ENCODE peak calls at places on chromosomes 11 and 22, in nine cellular contexts. Y is GM23338, A is spleen, B is pancreas, M is upper lobe of right lung, I is Peyer's patch, E is heart right ventricle, S is RWPE1, F is AG04450. X is an unnamed sample.

GRCh38 chr22:49703391-49703926 is 124.2 kb downstream of the BRD1 start:
- DNase-seq in F (no peak), I (no peak), Y (no peak), B (no peak), M (no peak), S (no peak), E (no peak), A (no peak), X (no peak)

GRCh38 chr11:104332110-104332509 is 168.2 kb upstream of the PDGFD start:
- DNase-seq in F (no peak), A (no peak), I (no peak), M (no peak), Y (peak), B (no peak), E (no peak), S (no peak), X (no peak)

GRCh38 chr22:46965552-46966494 is 203.4 kb downstream of the TBC1D22A start:
- DNase-seq in S (no peak), B (no peak), F (no peak), M (no peak), A (no peak), I (no peak), Y (no peak), E (no peak), X (no peak)

GRCh38 chr11:64590763-64591221 is at the start of gene SLC22A12:
- DNase-seq in E (no peak), B (no peak), F (no peak), Y (no peak), S (no peak), I (peak), M (peak), A (peak), X (no peak)

GRCh38 chr11:20873054-20873453 is 203.7 kb downstream of the NELL1 start:
- DNase-seq in S (no peak), I (no peak), F (no peak), E (no peak), A (no peak), B (no peak), M (no peak), Y (peak), X (no peak)

GRCh38 chr22:39234157-39234793 is 10.5 kb downstream of the PDGFB start:
- DNase-seq in Y (no peak), F (no peak), I (no peak), S (no peak), B (no peak), A (no peak), E (peak), M (no peak), X (no peak)

GRCh38 chr11:6410695-6411430 is 8.0 kb downstream of the APBB1 start:
- DNase-seq in Y (no peak), S (no peak), A (peak), F (no peak), I (no peak), E (no peak), B (no peak), M (no peak), X (no peak)

GRCh38 chr11:104678408-104678807 is 219.9 kb downstream of the CASP12 start:
- DNase-seq in Y (no peak), M (no peak), E (no peak), B (no peak), I (no peak), S (no peak), A (no peak), F (no peak), X (no peak)

GRCh38 chr11:64870893-64871849 is 7.2 kb downstream of the EHD1 start:
- DNase-seq in Y (no peak), S (no peak), I (no peak), F (no peak), E (no peak), M (no peak), B (peak), A (peak), X (peak)

GRCh38 chr22:43925433-43926348 is 2.1 kb downstream of the PNPLA3 start:
- DNase-seq in E (no peak), S (peak), A (no peak), F (no peak), I (peak), B (no peak), M (peak), Y (peak), X (no peak)

GRCh38 chr22:24521791-24522245 is 26.7 kb downstream of the UPB1 start:
- DNase-seq in B (peak), A (no peak), I (peak), S (peak), E (no peak), F (no peak), M (peak), Y (peak), X (peak)

GRCh38 chr22:29330753-29331152 is 15.3 kb upstream of the RASL10A start:
- DNase-seq in Y (no peak), S (no peak), I (no peak), E (peak), M (no peak), F (no peak), B (no peak), A (no peak), X (peak)

GRCh38 chr11:132242662-132243061 is 872.2 kb downstream of the NTM start:
- DNase-seq in E (no peak), B (no peak), A (no peak), M (no peak), S (no peak), F (no peak), Y (no peak), I (no peak), X (no peak)

GRCh38 chr22:47486569-47487312 is 724.3 kb downstream of the TBC1D22A start:
- DNase-seq in A (no peak), F (no peak), M (no peak), B (no peak), I (no peak), E (no peak), S (no peak), Y (peak), X (peak)

GRCh38 chr22:47309946-47310345 is 547.5 kb downstream of the TBC1D22A start:
- DNase-seq in F (no peak), B (no peak), M (no peak), Y (no peak), I (no peak), E (no peak), S (no peak), A (no peak), X (no peak)

GRCh38 chr11:31940396-31941037 is 129.4 kb upstream of the PAX6 start:
- DNase-seq in F (no peak), B (no peak), M (no peak), E (peak), I (no peak), S (no peak), Y (no peak), A (no peak), X (no peak)

GRCh38 chr11:134514354-134514951 is 102.4 kb upstream of the B3GAT1 start:
- DNase-seq in I (peak), S (no peak), M (peak), E (no peak), F (no peak), Y (no peak), A (peak), B (no peak), X (peak)

GRCh38 chr11:72736452-72737069 is 15.6 kb downstream of the ARAP1 start:
- DNase-seq in S (peak), E (no peak), F (no peak), Y (no peak), A (peak), I (no peak), M (peak), B (no peak), X (peak)

GRCh38 chr22:41544671-41545476 is 604 bp upstream of the POLR3H start:
- DNase-seq in M (no peak), F (no peak), A (no peak), I (no peak), Y (no peak), B (no peak), S (no peak), E (no peak), X (no peak)

GRCh38 chr11:111097191-111097590 is 148.3 kb upstream of the POU2AF2 start:
- DNase-seq in I (no peak), M (peak), Y (peak), A (no peak), B (peak), E (peak), S (no peak), F (peak), X (peak)

GRCh38 chr22:23752750-23753149 is 1.5 kb downstream of the VPREB3 start:
- DNase-seq in M (no peak), A (peak), Y (no peak), F (no peak), S (no peak), E (no peak), B (no peak), I (no peak), X (no peak)

GRCh38 chr22:47382164-47382890 is 619.9 kb downstream of the TBC1D22A start:
- DNase-seq in E (no peak), I (peak), M (peak), S (no peak), F (no peak), B (no peak), A (peak), Y (no peak), X (peak)

GRCh38 chr11:58592760-58593472 is 14.1 kb downstream of the ZFP91 start:
- DNase-seq in E (no peak), S (no peak), B (peak), M (no peak), A (no peak), F (no peak), I (no peak), Y (no peak), X (no peak)

GRCh38 chr11:116062526-116063171 is 558.4 kb upstream of the CADM1 start:
- DNase-seq in Y (no peak), M (no peak), S (no peak), A (no peak), I (no peak), B (no peak), F (no peak), E (no peak), X (no peak)

GRCh38 chr11:116515666-116516184 is 257.1 kb downstream of the BUD13 start:
- DNase-seq in A (no peak), Y (no peak), S (no peak), E (no peak), F (no peak), I (no peak), M (no peak), B (peak), X (no peak)

GRCh38 chr11:74749127-74749964 is 697 bp downstream of the RNF169 start:
- DNase-seq in A (peak), I (peak), B (peak), E (peak), F (no peak), Y (peak), M (peak), S (peak), X (peak)
- H3K27ac ChIP-seq in A (peak), I (peak), B (peak), E (peak), F (peak), Y (no peak), M (peak), S (peak), X (peak)

DNA sequence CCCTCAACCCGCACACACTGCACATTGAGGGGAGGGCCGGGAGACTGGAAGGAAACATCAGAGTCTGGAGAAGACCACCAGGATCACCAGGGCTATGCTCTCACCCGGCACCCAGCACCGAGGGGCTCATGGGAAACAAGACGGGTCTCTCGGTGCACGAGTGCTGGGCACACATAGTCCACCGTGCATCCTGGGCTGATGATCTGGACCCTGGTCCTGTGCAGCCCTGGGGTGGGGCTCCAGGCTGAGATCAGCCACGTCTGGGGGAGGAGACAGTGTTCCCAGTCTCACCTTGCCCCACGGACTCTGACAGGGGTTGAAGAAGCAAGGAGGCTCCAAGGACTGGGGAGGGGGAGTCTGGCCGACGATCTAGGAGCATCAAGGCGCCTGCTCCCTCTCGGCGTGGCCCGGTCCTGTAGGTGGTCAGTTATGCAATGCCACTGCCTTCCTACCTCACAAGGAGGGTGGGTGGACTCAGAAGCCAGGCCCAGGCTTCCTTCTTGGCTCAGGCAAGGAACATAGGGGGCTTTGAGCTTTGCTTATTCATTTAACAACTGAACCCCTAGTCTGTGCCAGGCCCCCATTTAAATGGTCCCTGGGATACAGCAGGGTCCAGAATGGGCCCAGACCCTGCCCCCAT is 11.4 kb upstream of the CD81 start:
- DNase-seq in S (no peak), M (peak), A (peak), F (no peak), E (no peak), Y (no peak), I (no peak), B (no peak), X (no peak)
- H3K27ac ChIP-seq in S (no peak), M (no peak), A (no peak), F (no peak), E (no peak), Y (no peak), I (no peak), B (no peak), X (no peak)

DNA sequence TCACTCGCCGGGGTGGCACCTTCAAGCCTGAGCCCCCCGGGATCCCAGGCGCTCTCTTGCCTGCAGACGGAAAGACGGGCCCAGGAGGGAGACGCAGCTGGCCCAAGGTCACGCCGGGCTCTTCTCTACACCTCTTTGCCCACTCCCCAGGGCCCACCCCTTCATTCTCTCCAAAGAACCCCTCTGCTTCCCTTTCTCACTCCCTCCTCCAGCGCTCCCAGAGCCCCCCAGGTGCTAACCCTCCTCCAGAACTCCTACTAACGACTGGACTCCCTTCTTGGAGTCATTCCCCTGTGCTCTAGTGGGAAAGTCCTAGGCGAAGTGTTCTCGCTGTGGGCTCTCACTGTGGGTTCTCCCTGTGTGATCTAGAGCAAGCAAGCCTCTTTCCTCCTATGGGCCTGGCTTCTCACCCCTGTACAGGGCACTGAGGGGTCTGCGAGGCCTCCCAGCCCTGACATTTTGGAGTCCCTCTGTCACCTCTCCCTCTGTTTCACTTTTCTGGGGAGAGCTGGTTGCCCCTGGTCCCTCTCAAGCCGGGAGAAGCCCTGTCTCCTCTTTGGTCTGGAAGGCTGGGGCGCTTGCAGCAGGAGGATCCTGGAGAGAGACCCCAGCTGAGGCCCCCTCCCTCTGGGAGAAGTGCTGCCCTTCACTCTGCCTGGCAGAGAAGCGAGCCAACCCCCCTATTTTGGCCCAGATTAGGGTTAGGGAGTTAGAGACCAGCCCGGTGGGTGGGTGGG is 858 bp downstream of the OAF start:
- DNase-seq in Y (no peak), E (no peak), A (no peak), F (no peak), S (peak), M (no peak), I (peak), B (no peak), X (no peak)
- H3K27ac ChIP-seq in Y (no peak), E (peak), A (peak), F (peak), S (peak), M (peak), I (peak), B (peak), X (no peak)

GRCh38 chr11:126103150-126103549 is 40.5 kb upstream of the CDON start:
- DNase-seq in M (no peak), E (no peak), B (no peak), A (no peak), S (no peak), Y (no peak), I (no peak), F (no peak), X (no peak)
- H3K27ac ChIP-seq in M (no peak), E (no peak), B (no peak), A (no peak), S (no peak), Y (no peak), I (no peak), F (no peak), X (peak)

GRCh38 chr22:27317156-27317555 is 484.4 kb downstream of the MN1 start:
- DNase-seq in B (no peak), S (no peak), Y (peak), I (no peak), A (no peak), E (no peak), F (no peak), M (no peak), X (no peak)
- H3K27ac ChIP-seq in B (no peak), S (peak), Y (no peak), I (no peak), A (no peak), E (no peak), F (no peak), M (no peak), X (no peak)

DNA sequence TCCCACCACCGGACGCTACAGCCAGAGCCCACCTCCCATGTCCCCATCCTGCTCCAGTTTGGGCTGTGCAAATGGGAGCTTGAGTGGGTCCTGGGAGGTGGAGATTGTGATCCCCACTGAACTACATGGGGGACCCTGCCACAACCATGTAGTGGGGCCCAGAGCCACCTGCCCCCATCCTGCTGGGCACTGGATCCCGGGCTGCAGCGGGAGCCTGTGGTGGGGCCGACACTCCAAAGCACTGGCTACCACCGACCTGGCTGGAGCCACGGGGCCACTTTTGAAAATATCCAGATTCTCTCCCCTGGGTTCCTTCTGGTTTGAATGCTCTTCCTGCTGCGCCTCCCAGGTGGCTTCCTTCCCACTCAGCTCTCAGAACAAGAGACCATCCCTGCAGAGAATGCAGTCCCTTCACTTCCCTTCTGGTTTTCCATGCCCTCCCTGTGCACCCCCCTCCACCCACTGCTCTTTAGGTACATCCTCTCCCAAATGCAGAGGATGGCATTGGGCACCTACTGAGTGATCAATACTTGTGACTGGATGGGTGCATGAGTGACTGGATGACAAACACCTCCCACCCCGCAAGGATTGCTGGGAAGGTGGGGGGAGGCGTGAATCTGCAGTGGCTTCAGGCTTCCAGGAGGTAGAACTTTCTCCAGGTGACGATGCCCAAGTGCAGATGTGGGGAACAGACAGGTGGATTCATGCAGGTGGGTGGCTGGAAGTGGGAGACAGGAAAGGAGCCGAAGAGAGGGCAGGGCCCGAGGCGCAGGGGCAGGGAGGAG is 846 bp upstream of the UNC93B1 start:
- DNase-seq in B (no peak), M (no peak), I (peak), F (no peak), A (no peak), Y (no peak), S (no peak), E (no peak), X (peak)
- H3K27ac ChIP-seq in B (no peak), M (no peak), I (peak), F (no peak), A (peak), Y (no peak), S (peak), E (no peak), X (no peak)

GRCh38 chr11:11845066-11845465 is 3.3 kb downstream of the USP47 start:
- DNase-seq in M (no peak), F (no peak), Y (peak), S (peak), A (no peak), I (no peak), B (peak), E (no peak), X (no peak)
- H3K27ac ChIP-seq in M (peak), F (no peak), Y (no peak), S (no peak), A (no peak), I (no peak), B (no peak), E (peak), X (peak)

X was measured in left lung.